ENCODE peak calls at places on chromosomes 13 and 19, in five cellular contexts. E is Jurkat, Clone E6-1; I is IMR-90; O is RPMI8226; N is cardiac fibroblast. F is an unnamed sample.

GRCh38 chr13:37074703-37075102 is 15.2 kb upstream of the SUPT20H start:
- DNase-seq in E (peak), I (peak), O (peak), N (peak), F (no peak)

GRCh38 chr19:41515054-41515652 is 60.8 kb upstream of the CEACAM21 start:
- DNase-seq in E (no peak), I (no peak), O (no peak), N (no peak), F (no peak)

GRCh38 chr19:3668331-3669133 is 31.7 kb downstream of the PIP5K1C start:
- DNase-seq in E (no peak), I (peak), O (no peak), N (peak), F (no peak)

GRCh38 chr13:48055712-48056111 is 18.2 kb downstream of the NUDT15 start:
- DNase-seq in E (no peak), I (no peak), O (no peak), N (no peak), F (no peak)

GRCh38 chr19:8423821-8424223 is 10.7 kb downstream of the MARCHF2 start:
- DNase-seq in E (no peak), I (peak), O (no peak), N (peak), F (no peak)

GRCh38 chr13:113411216-113412023 is 41.9 kb downstream of the ADPRHL1 start:
- DNase-seq in E (no peak), I (peak), O (no peak), N (peak), F (no peak)

GRCh38 chr19:1070931-1071791 is 4.2 kb downstream of the ARHGAP45 start:
- DNase-seq in E (no peak), I (no peak), O (no peak), N (no peak), F (no peak)

GRCh38 chr13:38868870-38869269 is 121.8 kb downstream of the STOML3 start:
- DNase-seq in E (no peak), I (no peak), O (no peak), N (no peak), F (no peak)

GRCh38 chr19:14507704-14508246 is 10.4 kb downstream of the DNAJB1 start:
- DNase-seq in E (no peak), I (peak), O (no peak), N (peak), F (no peak)

F was measured in SIG-M5.